ENCODE peak calls at places on chromosomes 3 and 15, in four cellular contexts. L is SK-N-SH, F is K562, J is HepG2. B is an unnamed sample.

GRCh38 chr3:135997554-135998320 is 32.2 kb downstream of the PPP2R3A start:
- DNase-seq in F (no peak), J (no peak), L (no peak), B (no peak)

GRCh38 chr15:101545548-101546505 is 56.3 kb upstream of the PCSK6 start:
- DNase-seq in L (no peak), J (no peak), F (no peak), B (no peak)

GRCh38 chr3:171317133-171317532 is 143.1 kb downstream of the TNIK start:
- DNase-seq in J (no peak), F (peak), L (no peak), B (no peak)

GRCh38 chr3:104510091-104510860 is 856.4 kb upstream of the ALCAM start:
- DNase-seq in F (no peak), J (no peak), L (no peak), B (no peak)

GRCh38 chr15:62649793-62650420 is 392.6 kb upstream of the TPM1 start:
- DNase-seq in F (no peak), L (no peak), J (no peak), B (no peak)

GRCh38 chr3:191376742-191377141 is 46.4 kb upstream of the UTS2B start:
- DNase-seq in J (no peak), L (no peak), F (no peak), B (no peak)

GRCh38 chr3:5298453-5298852 is 110.9 kb downstream of the EDEM1 start:
- DNase-seq in F (no peak), J (no peak), L (no peak), B (no peak)

GRCh38 chr15:36506733-36507356 is 72.6 kb upstream of the CDIN1 start:
- DNase-seq in L (no peak), J (peak), F (no peak), B (no peak)

GRCh38 chr3:82355228-82355627 is 593.8 kb upstream of the GBE1 start:
- DNase-seq in L (no peak), J (no peak), F (no peak), B (no peak)

GRCh38 chr3:42507751-42508335 is 5.4 kb downstream of the VIPR1 start:
- DNase-seq in F (no peak), J (no peak), L (no peak), B (peak)

GRCh38 chr3:62667714-62668113 is 207.5 kb downstream of the CADPS start:
- DNase-seq in L (no peak), F (peak), J (peak), B (peak)

GRCh38 chr15:53328341-53328740 is 431.1 kb downstream of the WDR72 start:
- DNase-seq in F (no peak), J (no peak), L (no peak), B (no peak)

GRCh38 chr3:27356976-27357375 is 12.2 kb downstream of the NEK10 start:
- DNase-seq in F (no peak), J (no peak), L (no peak), B (no peak)

GRCh38 chr15:31202953-31203352 is 101.4 kb upstream of the TRPM1 start:
- DNase-seq in F (no peak), L (no peak), J (no peak), B (no peak)

GRCh38 chr15:59687831-59688230 is 1.3 kb downstream of the BNIP2 start:
- DNase-seq in F (no peak), J (peak), L (peak), B (no peak)

GRCh38 chr3:123409443-123410148 is 39.3 kb downstream of the ADCY5 start:
- DNase-seq in F (no peak), J (no peak), L (no peak), B (no peak)

GRCh38 chr3:63043631-63044030 is 168.4 kb upstream of the CADPS start:
- DNase-seq in F (no peak), J (no peak), L (no peak), B (no peak)

GRCh38 chr15:69820819-69821218 is 276.9 kb downstream of the TLE3 start:
- DNase-seq in F (no peak), L (no peak), J (no peak), B (peak)

GRCh38 chr15:100762913-100763627 is 116.6 kb upstream of the ALDH1A3 start:
- DNase-seq in J (no peak), F (no peak), L (peak), B (peak)

GRCh38 chr3:116029286-116029685 is 406.0 kb downstream of the GAP43 start:
- DNase-seq in L (no peak), F (no peak), J (no peak), B (no peak)

GRCh38 chr15:101169457-101170071 is 82.3 kb downstream of the CHSY1 start:
- DNase-seq in L (no peak), F (no peak), J (no peak), B (no peak)

GRCh38 chr3:52781741-52782140 is 4.3 kb downstream of the ITIH1 start:
- DNase-seq in L (no peak), F (no peak), J (no peak), B (no peak)
- TF ChIP-seq FOXJ3 in L (no peak), F (no peak), J (no peak), B (no peak)

GRCh38 chr3:7503431-7503830 is 642.5 kb downstream of the GRM7 start:
- DNase-seq in L (no peak), F (no peak), J (no peak), B (no peak)

GRCh38 chr3:7504886-7505775 is 644.2 kb downstream of the GRM7 start:
- DNase-seq in J (peak), F (no peak), L (no peak), B (no peak)

GRCh38 chr3:7512048-7512447 is 651.1 kb downstream of the GRM7 start:
- DNase-seq in L (no peak), F (no peak), J (no peak), B (no peak)

GRCh38 chr3:7506606-7507180 is 645.8 kb downstream of the GRM7 start:
- DNase-seq in J (no peak), F (no peak), L (no peak), B (no peak)

GRCh38 chr3:7508821-7509220 is 647.9 kb downstream of the GRM7 start:
- DNase-seq in J (no peak), F (no peak), L (no peak), B (no peak)
- TF ChIP-seq FOXJ3 in J (no peak), F (no peak), L (no peak), B (no peak)

DNA sequence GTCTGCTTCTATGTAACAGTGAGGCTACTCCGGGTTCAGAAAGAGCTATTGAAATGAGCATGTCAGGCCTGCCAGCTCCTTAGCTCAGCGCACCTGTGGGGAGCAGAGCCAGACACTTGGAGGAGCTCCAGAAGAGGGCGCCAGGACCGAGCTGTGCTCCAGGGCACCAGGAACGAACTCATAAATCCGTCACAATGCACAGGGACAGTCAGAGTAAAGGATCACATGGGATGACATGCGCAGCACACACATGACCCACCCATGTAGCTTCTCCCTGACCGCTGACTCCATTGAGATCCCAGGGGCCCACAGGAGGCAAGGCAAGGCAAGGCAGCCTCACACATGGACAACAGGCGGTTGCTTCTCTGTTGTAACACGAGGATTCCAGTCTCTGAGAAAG is 26.0 kb upstream of the GNB5 start:
- DNase-seq in L (no peak), F (peak), J (no peak), B (peak)
- TF ChIP-seq FOXJ3 in L (no peak), F (no peak), J (no peak), B (no peak)

GRCh38 chr3:52216585-52217408 is 8.6 kb downstream of the TLR9 start:
- DNase-seq in J (no peak), L (peak), F (no peak), B (no peak)
- TF ChIP-seq FOXJ3 in J (no peak), L (no peak), F (no peak), B (no peak)

GRCh38 chr15:84956199-84956598 is 25.5 kb upstream of the PDE8A start:
- DNase-seq in F (no peak), J (no peak), L (no peak), B (no peak)

GRCh38 chr15:84953136-84953535 is 28.5 kb upstream of the PDE8A start:
- DNase-seq in F (no peak), L (no peak), J (no peak), B (no peak)

GRCh38 chr15:84950570-84951111 is 31.0 kb upstream of the PDE8A start:
- DNase-seq in F (peak), J (no peak), L (no peak), B (no peak)

GRCh38 chr15:84953726-84954125 is 27.9 kb upstream of the PDE8A start:
- DNase-seq in J (no peak), F (no peak), L (no peak), B (no peak)

GRCh38 chr15:84955089-84955848 is 26.4 kb upstream of the PDE8A start:
- DNase-seq in J (peak), F (peak), L (peak), B (peak)
- TF ChIP-seq FOXJ3 in J (no peak), F (no peak), L (no peak), B (no peak)

GRCh38 chr3:90145094-90145810 is 1037.8 kb downstream of the EPHA3 start:
- DNase-seq in F (no peak), L (no peak), J (no peak), B (no peak)
- TF ChIP-seq FOXJ3 in F (no peak), L (no peak), J (no peak), B (no peak)

GRCh38 chr3:7205535-7206331 is 344.8 kb downstream of the GRM7 start:
- DNase-seq in J (no peak), F (no peak), L (no peak), B (no peak)

GRCh38 chr3:7204848-7205156 is 343.9 kb downstream of the GRM7 start:
- DNase-seq in J (no peak), L (no peak), F (no peak), B (no peak)

GRCh38 chr3:7207092-7207491 is 346.2 kb downstream of the GRM7 start:
- DNase-seq in J (no peak), F (no peak), L (no peak), B (no peak)

GRCh38 chr3:7201784-7202183 is 340.9 kb downstream of the GRM7 start:
- DNase-seq in L (peak), J (no peak), F (no peak), B (no peak)

DNA sequence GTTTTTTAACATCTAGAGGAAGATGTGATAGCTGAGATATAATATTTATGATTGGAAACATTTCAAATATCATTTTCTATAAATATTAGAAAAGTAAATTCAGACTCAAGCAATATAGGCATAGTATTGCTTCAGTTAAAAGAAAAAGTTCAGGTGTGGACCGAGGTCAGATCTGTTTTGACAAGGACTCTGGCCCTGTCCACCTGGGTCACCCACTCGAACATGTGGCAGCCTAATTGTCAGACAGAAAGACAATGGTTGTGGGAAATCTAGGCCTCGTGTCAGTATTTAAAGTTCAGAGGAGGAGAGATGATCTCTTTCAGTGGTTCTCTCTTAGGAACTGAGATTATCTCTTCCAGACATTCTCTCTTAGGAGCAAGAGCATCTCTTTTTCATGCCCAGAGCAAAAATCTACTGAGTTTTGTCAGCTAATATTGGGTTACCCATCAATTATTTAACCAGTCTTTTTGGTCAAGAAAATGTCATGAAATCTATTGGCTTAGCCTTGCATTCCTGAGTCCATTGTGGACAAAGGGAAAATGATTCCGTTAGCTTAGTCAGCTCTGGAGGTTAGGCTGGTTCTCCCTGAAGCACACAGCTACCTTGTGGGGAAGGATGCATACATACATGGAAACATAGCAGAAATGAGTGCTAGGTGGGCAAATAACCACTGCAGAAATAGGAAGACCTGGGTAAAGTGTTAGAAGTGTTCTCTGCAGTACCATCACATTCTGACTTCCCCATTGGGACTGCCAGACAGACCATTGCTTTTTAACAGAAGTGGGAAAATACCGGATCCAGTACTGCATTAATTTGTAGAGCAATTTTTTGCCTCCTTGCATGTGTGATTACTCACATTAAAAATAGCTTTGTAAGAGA is 343.3 kb downstream of the GRM7 start:
- DNase-seq in F (no peak), L (no peak), J (no peak), B (no peak)
- TF ChIP-seq FOXJ3 in F (no peak), L (no peak), J (no peak), B (no peak)

B was measured in WTC11.